ENCODE peak calls at places on chromosomes 7 and 10, in nine cellular contexts. W is tibial nerve; R is astrocyte of the spinal cord; A is skeletal muscle cell; Z is pancreas; Y is EH; H is activated CD8-positive, alpha-beta memory T cell treated with anti-CD3 and anti-CD28 coated beads for 1 hour; C is cardiac fibroblast; O is activated naive CD4-positive, alpha-beta T cell. D is an unnamed sample.

GRCh38 chr10:84018826-84019225 is 120.5 kb upstream of the GHITM start:
- DNase-seq in W (no peak), R (no peak), A (no peak), Z (no peak), Y (no peak), H (no peak), C (no peak), O (no peak), D (no peak)

GRCh38 chr10:17216217-17216900 is 11.7 kb upstream of the VIM start:
- DNase-seq in W (no peak), R (peak; percentile 99), A (peak; percentile 94), Z (no peak), Y (peak; percentile 97), H (no peak), C (peak; percentile 98), O (no peak), D (no peak)

GRCh38 chr7:31648288-31648687 is 38.7 kb upstream of the PPP1R17 start:
- DNase-seq in W (no peak), R (peak; percentile 6), A (no peak), Z (no peak), Y (peak; percentile 23), H (no peak), C (peak; percentile 11), O (no peak), D (no peak)

GRCh38 chr10:46541017-46541661 is 15.3 kb downstream of the GPRIN2 start:
- DNase-seq in W (no peak), R (no peak), A (no peak), Z (no peak), Y (no peak), H (no peak), C (no peak), O (no peak), D (no peak)

GRCh38 chr7:8567626-8568025 is 134.2 kb downstream of the NXPH1 start:
- DNase-seq in W (no peak), R (no peak), A (no peak), Z (no peak), Y (no peak), H (no peak), C (no peak), O (no peak), D (no peak)

GRCh38 chr7:79317728-79318127 is 135.7 kb downstream of the MAGI2 start:
- DNase-seq in W (no peak), R (peak; percentile 83), A (peak; percentile 76), Z (no peak), Y (peak; percentile 92), H (no peak), C (peak; percentile 77), O (no peak), D (no peak)

GRCh38 chr10:6617319-6618076 is 37.4 kb upstream of the PRKCQ start:
- DNase-seq in W (no peak), R (no peak), A (no peak), Z (no peak), Y (no peak), H (no peak), C (no peak), O (no peak), D (no peak)

GRCh38 chr10:33731322-33731721 is 396.9 kb upstream of the NRP1 start:
- DNase-seq in W (no peak), R (no peak), A (no peak), Z (no peak), Y (no peak), H (no peak), C (no peak), O (no peak), D (no peak)